ENCODE peak calls at places on chromosome 5, in six cellular contexts. O is IMR-90, V is neuronal stem cell, K is H9, Y is mesendoderm, F is H1. E is an unnamed sample. For H3K4me1, the result is how much of the 10 kb centered on the place peaks cover.

GRCh38 chr5:98927242-98927987 is 1.4 kb downstream of the CHD1 start:
- DNase-seq in O (peak), V (peak), K (no peak), Y (peak), F (no peak), E (peak)

GRCh38 chr5:160181965-160182622 is 47.2 kb upstream of the FABP6 start:
- DNase-seq in O (no peak), V (no peak), K (no peak), Y (no peak), F (no peak), E (peak)

GRCh38 chr5:579746-580366 is 32.3 kb upstream of the CEP72 start:
- DNase-seq in O (no peak), V (no peak), K (no peak), Y (no peak), F (no peak), E (no peak)

GRCh38 chr5:92775711-92776615 is 805.1 kb downstream of the NR2F1-AS1 start:
- DNase-seq in O (peak), V (no peak), K (no peak), Y (peak), F (no peak), E (peak)

GRCh38 chr5:60843693-60844428 is at the start of gene ELOVL7:
- DNase-seq in O (peak), V (peak), K (peak), Y (peak), F (peak), E (peak)

GRCh38 chr5:173645437-173645807 is 29.0 kb upstream of the BOD1 start:
- DNase-seq in O (peak), V (no peak), K (peak), Y (peak), F (no peak), E (peak)

GRCh38 chr5:137791387-137791786 is 37.2 kb upstream of the HNRNPA0 start:
- DNase-seq in O (no peak), V (no peak), K (no peak), Y (no peak), F (no peak), E (no peak)

GRCh38 chr5:154312571-154312970 is 122.0 kb downstream of the GALNT10 start:
- DNase-seq in O (peak), V (no peak), K (no peak), Y (no peak), F (no peak), E (no peak)

GRCh38 chr5:98599016-98599415 is 174.4 kb upstream of the RGMB start:
- DNase-seq in O (peak), V (no peak), K (no peak), Y (no peak), F (no peak), E (no peak)

GRCh38 chr5:45162974-45163373 is 354.2 kb downstream of the MRPS30 start:
- DNase-seq in O (no peak), V (no peak), K (no peak), Y (no peak), F (no peak), E (no peak)

DNA sequence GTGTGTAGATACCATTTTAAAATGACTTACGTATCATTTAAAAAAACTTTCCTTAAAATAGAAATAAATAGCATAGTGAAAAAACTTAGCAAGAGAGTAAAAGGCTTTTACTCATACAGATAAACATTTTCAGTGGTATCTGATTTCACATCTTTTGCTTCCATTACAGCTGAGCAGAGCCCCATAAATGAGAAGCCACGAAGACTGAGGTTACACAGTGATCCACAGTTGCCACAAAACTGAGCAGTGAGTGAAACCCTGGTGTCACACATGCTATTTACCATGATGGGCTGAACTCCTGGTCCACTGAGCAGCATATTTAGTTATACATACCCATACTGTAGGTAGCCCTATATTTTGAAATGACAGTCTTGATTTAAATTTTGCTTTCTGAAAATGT is 401.2 kb downstream of the KIAA0825 start:
- DNase-seq in O (peak), V (no peak), K (no peak), Y (no peak), F (no peak), E (peak)
- H3K23ac ChIP-seq in O (peak), V (no peak), K (no peak), Y (no peak), F (no peak), E (no peak)

DNA sequence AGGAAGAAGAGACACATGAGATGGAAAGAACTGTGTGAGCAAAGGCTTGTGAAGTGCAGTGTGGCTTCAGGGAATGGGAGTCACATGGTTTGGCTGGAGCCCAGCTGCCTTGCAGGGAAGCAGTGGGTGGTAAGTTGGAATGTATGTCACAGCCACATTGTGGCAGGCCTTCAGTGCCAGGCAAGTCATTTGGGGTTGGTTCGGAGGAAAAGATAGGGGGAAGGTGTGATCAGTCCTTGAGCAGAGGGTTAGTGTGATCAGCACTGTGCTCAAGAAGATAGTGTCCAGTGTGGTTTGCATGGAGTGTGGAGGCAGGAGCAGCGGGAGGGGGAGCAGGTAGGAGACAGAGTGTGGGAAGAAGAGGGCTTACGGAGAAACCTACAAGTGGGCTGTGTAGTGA is 46.4 kb downstream of the ARHGAP26 start:
- DNase-seq in O (peak), V (no peak), K (no peak), Y (peak), F (no peak), E (peak)
- H3K4me1 ChIP-seq in O (under half), V (under half), K (under half), Y (under half), F (under half), E (under half)

DNA sequence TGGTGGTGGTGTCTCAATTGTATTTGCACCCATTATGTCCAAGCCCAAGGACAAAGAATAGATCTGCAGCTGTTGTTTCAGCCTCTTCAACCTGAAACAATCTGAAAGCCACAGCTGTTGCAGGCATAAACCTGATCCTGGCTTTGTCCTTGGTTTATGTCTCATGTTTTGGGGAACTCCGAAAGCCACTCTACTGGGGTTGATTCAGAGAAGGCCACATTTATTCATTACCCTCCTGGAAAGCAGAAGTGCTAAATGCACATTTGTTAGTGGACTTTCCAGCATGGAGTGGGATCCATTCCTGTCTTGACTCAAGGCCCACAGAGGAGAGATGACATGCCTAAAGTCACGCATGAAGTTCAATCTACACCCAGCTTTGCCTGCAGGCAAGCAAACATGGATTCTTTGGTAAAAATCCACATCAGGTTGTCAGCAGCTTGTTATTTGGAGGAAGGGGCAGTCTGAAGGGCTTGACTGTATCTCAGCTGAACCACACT is 36.0 kb upstream of the ADAM19 start:
- DNase-seq in O (no peak), V (no peak), K (no peak), Y (no peak), F (no peak), E (no peak)
- H3K23ac ChIP-seq in O (peak), V (no peak), K (no peak), Y (no peak), F (no peak), E (no peak)

GRCh38 chr5:40406426-40407211 is 273.1 kb upstream of the PTGER4 start:
- DNase-seq in O (no peak), V (no peak), K (no peak), Y (no peak), F (no peak), E (peak)
- H3K4me1 ChIP-seq in O (under half), V (under half), K (under half), Y (under half), F (under half), E (under half)

DNA sequence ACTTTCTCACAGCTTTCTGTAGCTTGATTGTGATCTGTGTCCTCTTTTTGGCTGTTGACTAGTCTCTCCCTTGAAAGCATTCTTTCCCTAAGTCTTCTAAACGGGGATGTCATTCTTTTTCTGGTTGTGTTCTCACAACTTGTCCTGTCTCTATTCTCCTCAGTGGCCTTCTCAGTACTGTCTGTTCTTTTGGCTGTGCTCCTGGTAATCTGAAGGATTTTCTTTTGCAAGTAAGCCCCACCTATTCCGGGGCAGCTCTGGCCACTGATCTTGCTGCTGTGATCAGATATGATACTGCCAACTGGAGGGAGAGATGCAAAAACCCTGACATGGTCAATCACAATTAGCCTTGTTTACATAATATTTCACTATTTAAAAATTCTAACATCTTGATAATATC is 172.2 kb downstream of the CDC42SE2 start:
- DNase-seq in O (no peak), V (no peak), K (no peak), Y (no peak), F (no peak), E (no peak)
- H3K23ac ChIP-seq in O (peak), V (no peak), K (no peak), Y (no peak), F (no peak), E (no peak)

DNA sequence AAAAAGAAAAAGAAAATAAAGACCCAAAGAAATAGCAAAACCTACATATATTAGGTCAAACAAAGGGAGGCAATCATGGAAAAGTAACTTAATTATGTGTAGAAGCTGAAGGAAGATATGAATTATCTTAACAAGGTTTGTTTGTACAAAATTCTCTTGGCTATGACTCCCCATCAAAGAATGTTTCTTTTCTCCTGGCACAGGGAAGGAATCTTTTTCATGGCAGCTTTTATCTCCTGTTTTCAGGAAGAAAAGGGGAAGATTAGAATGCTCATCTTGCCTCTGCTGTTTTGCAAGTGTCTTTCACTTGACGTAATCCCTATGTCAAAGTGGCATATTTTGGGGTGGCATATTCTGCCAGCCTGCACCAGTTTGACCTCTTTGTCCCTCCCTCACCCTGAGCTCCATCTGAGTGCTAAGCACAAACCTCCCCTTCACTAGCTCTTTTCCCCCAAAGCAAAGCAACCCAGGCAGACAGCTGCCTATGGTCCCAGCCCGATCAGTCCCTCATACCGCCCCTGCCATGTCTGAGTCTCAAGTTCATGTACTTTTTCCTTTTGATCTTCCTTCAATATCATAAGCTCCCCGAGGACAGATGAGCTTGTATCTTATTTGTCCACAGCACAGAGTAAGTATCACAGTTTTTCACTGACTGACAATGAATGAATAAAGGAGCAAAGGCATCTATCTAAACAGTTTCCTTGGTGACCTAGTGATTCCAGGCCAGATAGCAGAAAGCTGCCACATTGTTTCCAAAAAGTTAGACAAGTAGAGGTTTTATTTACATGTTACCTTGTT is 242.8 kb upstream of the ANKRD55 start:
- DNase-seq in O (peak), V (no peak), K (no peak), Y (no peak), F (no peak), E (no peak)
- H3K4me1 ChIP-seq in O (under half), V (under half), K (under half), Y (under half), F (under half), E (under half)

E was measured in mesenchymal stem cell.